ENCODE peak calls at places on chromosomes 6 and 20, in six cellular contexts. J, I, O, Q, D and G are unnamed samples.

GRCh38 chr20:50003253-50003656 is 20.5 kb downstream of the SNAI1 start:
- DNase-seq in O (peak; percentile 100), Q (peak; percentile 99), I (peak; percentile 60), J (no peak), D (no peak), G (peak; percentile 100)

GRCh38 chr6:18387061-18387721 is at the start of gene RNF144B:
- DNase-seq in J (peak; percentile 82), Q (peak; percentile 85), O (no peak), D (peak; percentile 93), I (no peak), G (peak; percentile 71)

GRCh38 chr20:61883867-61884393 is 181.8 kb downstream of the TAF4 start:
- DNase-seq in I (no peak), D (no peak), Q (no peak), J (no peak), O (no peak), G (no peak)

GRCh38 chr6:132466952-132467351 is 46.0 kb downstream of the STX7 start:
- DNase-seq in O (no peak), J (no peak), D (no peak), I (peak; percentile 36), Q (peak; percentile 92), G (peak; percentile 68)

GRCh38 chr6:2155206-2155605 is 90.2 kb downstream of the GMDS start:
- DNase-seq in J (no peak), O (no peak), D (no peak), I (no peak), Q (no peak), G (no peak)

GRCh38 chr20:59690976-59691375 is 86.6 kb downstream of the PHACTR3 start:
- DNase-seq in I (no peak), O (no peak), Q (no peak), D (no peak), J (no peak), G (no peak)

GRCh38 chr6:57173886-57174510 is 1.9 kb downstream of the BAG2 start:
- DNase-seq in D (no peak), O (peak; percentile 68), Q (peak; percentile 78), J (no peak), I (no peak), G (peak; percentile 84)

GRCh38 chr20:32789896-32790750 is 27.9 kb downstream of the DNMT3B start:
- DNase-seq in J (peak; percentile 56), I (peak; percentile 41), O (peak; percentile 36), D (peak; percentile 74), Q (peak; percentile 73), G (peak; percentile 62)

GRCh38 chr20:49586967-49587587 is 19.1 kb upstream of the PTGIS start:
- DNase-seq in O (no peak), Q (no peak), J (no peak), I (peak; percentile 61), D (no peak), G (no peak)

GRCh38 chr20:32497589-32498224 is 87.4 kb downstream of the NOL4L start:
- DNase-seq in O (no peak), I (no peak), J (no peak), D (no peak), Q (no peak), G (no peak)

GRCh38 chr20:45372646-45373352 is 5.3 kb downstream of the TP53TG5 start:
- DNase-seq in I (no peak), D (no peak), J (no peak), O (no peak), Q (no peak), G (no peak)